ENCODE peak calls at places on chromosomes 3 and 15, in five cellular contexts. One of them, this sample, is unnamed.

GRCh38 chr3:157429703-157430102 is 6.9 kb upstream of the PTX3 start:
- DNase-seq in keratinocyte: no peak
- DNase-seq in cardiac fibroblast: peak; percentile 50
- DNase-seq in WERI-Rb-1: no peak
- DNase-seq in coronary artery: no peak
- DNase-seq in this sample: no peak

GRCh38 chr3:94036909-94037507 is 8.6 kb upstream of the STX19 start:
- DNase-seq in keratinocyte: no peak
- DNase-seq in cardiac fibroblast: peak; percentile 49
- DNase-seq in WERI-Rb-1: no peak
- DNase-seq in coronary artery: no peak
- DNase-seq in this sample: peak; percentile 66

GRCh38 chr3:64264491-64265109 is 39.3 kb upstream of the PRICKLE2 start:
- DNase-seq in keratinocyte: no peak
- DNase-seq in cardiac fibroblast: peak; percentile 31
- DNase-seq in WERI-Rb-1: no peak
- DNase-seq in coronary artery: no peak
- DNase-seq in this sample: no peak

GRCh38 chr3:51706788-51707731 is at the start of gene GRM2:
- DNase-seq in keratinocyte: no peak
- DNase-seq in cardiac fibroblast: peak; percentile 90
- DNase-seq in WERI-Rb-1: peak; percentile 92
- DNase-seq in coronary artery: peak; percentile 71
- DNase-seq in this sample: peak; percentile 66

GRCh38 chr3:55709411-55709997 is 222.4 kb upstream of the WNT5A start:
- DNase-seq in keratinocyte: no peak
- DNase-seq in cardiac fibroblast: no peak
- DNase-seq in WERI-Rb-1: no peak
- DNase-seq in coronary artery: no peak
- DNase-seq in this sample: no peak

GRCh38 chr15:36332301-36332700 is 247.1 kb upstream of the CDIN1 start:
- DNase-seq in keratinocyte: no peak
- DNase-seq in cardiac fibroblast: peak; percentile 16
- DNase-seq in WERI-Rb-1: no peak
- DNase-seq in coronary artery: no peak
- DNase-seq in this sample: peak; percentile 58

GRCh38 chr15:82303956-82304640 is 41.5 kb downstream of the SAXO2 start:
- DNase-seq in keratinocyte: no peak
- DNase-seq in cardiac fibroblast: no peak
- DNase-seq in WERI-Rb-1: no peak
- DNase-seq in coronary artery: no peak
- DNase-seq in this sample: no peak

GRCh38 chr3:194233150-194233549 is 97.2 kb downstream of the HES1 start:
- DNase-seq in keratinocyte: no peak
- DNase-seq in cardiac fibroblast: no peak
- DNase-seq in WERI-Rb-1: no peak
- DNase-seq in coronary artery: no peak
- DNase-seq in this sample: no peak

GRCh38 chr3:105867690-105868449 is 942 bp downstream of the CBLB start:
- DNase-seq in keratinocyte: no peak
- DNase-seq in cardiac fibroblast: peak; percentile 33
- DNase-seq in WERI-Rb-1: no peak
- DNase-seq in coronary artery: no peak
- DNase-seq in this sample: no peak

GRCh38 chr15:65772909-65773308 is 19.2 kb downstream of the DENND4A start:
- DNase-seq in keratinocyte: no peak
- DNase-seq in cardiac fibroblast: no peak
- DNase-seq in WERI-Rb-1: no peak
- DNase-seq in coronary artery: no peak
- DNase-seq in this sample: peak; percentile 52

GRCh38 chr15:65777053-65777452 is 15.0 kb downstream of the DENND4A start:
- DNase-seq in keratinocyte: no peak
- DNase-seq in cardiac fibroblast: no peak
- DNase-seq in WERI-Rb-1: no peak
- DNase-seq in coronary artery: no peak
- DNase-seq in this sample: no peak

GRCh38 chr15:65769482-65769881 is 22.6 kb downstream of the DENND4A start:
- DNase-seq in keratinocyte: no peak
- DNase-seq in cardiac fibroblast: no peak
- DNase-seq in WERI-Rb-1: no peak
- DNase-seq in coronary artery: no peak
- DNase-seq in this sample: no peak

GRCh38 chr15:65771870-65772269 is 20.2 kb downstream of the DENND4A start:
- DNase-seq in keratinocyte: no peak
- DNase-seq in cardiac fibroblast: no peak
- DNase-seq in WERI-Rb-1: no peak
- DNase-seq in coronary artery: no peak
- DNase-seq in this sample: no peak

GRCh38 chr15:65773386-65774111 is 18.5 kb downstream of the DENND4A start:
- DNase-seq in keratinocyte: no peak
- DNase-seq in cardiac fibroblast: no peak
- DNase-seq in WERI-Rb-1: no peak
- DNase-seq in coronary artery: no peak
- DNase-seq in this sample: no peak
- H3K4me3 ChIP-seq in keratinocyte: no peak overlapping the region
- H3K4me3 ChIP-seq in cardiac fibroblast: no peak overlapping the region
- H3K4me3 ChIP-seq in WERI-Rb-1: no peak overlapping the region
- H3K4me3 ChIP-seq in coronary artery: no peak overlapping the region
- H3K4me3 ChIP-seq in this sample: no peak overlapping the region

GRCh38 chr3:20245781-20246180 is 59.8 kb upstream of the SGO1 start:
- DNase-seq in keratinocyte: no peak
- DNase-seq in cardiac fibroblast: no peak
- DNase-seq in WERI-Rb-1: no peak
- DNase-seq in coronary artery: no peak
- DNase-seq in this sample: no peak
- H3K4me3 ChIP-seq in keratinocyte: no peak overlapping the region
- H3K4me3 ChIP-seq in cardiac fibroblast: no peak overlapping the region
- H3K4me3 ChIP-seq in WERI-Rb-1: no peak overlapping the region
- H3K4me3 ChIP-seq in coronary artery: no peak overlapping the region
- H3K4me3 ChIP-seq in this sample: no peak overlapping the region

DNA sequence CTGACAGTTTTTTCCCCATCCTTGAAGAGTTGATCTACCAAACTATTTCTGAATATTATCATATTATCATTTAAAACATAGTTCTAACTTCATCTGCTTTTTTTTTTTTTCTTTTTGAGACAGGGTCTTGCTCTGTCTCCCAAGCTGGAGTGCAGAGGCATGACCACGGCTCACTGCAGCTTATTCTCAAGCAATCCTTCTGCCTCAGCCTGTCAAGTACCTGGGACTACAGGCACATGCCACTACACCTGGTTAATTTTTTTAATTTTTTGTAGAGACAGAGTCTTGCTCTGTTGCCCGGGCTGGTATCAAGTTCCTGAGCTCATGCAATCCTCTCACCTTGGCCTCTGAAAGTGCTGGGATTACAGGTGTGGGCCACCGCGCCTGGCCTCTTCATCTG is 1.3 kb downstream of the EIF2AK4 start:
- DNase-seq in keratinocyte: no peak
- DNase-seq in cardiac fibroblast: no peak
- DNase-seq in WERI-Rb-1: no peak
- DNase-seq in coronary artery: no peak
- DNase-seq in this sample: no peak
- H3K4me3 ChIP-seq in keratinocyte: peak overlapping the region; percentile 95
- H3K4me3 ChIP-seq in cardiac fibroblast: no peak overlapping the region
- H3K4me3 ChIP-seq in WERI-Rb-1: no peak overlapping the region
- H3K4me3 ChIP-seq in coronary artery: peak overlapping the region; percentile 73
- H3K4me3 ChIP-seq in this sample: peak overlapping the region; percentile 80

GRCh38 chr15:101122266-101122665 is 129.6 kb downstream of the CHSY1 start:
- DNase-seq in keratinocyte: no peak
- DNase-seq in cardiac fibroblast: no peak
- DNase-seq in WERI-Rb-1: no peak
- DNase-seq in coronary artery: no peak
- DNase-seq in this sample: no peak
- H3K4me3 ChIP-seq in keratinocyte: no peak overlapping the region
- H3K4me3 ChIP-seq in cardiac fibroblast: no peak overlapping the region
- H3K4me3 ChIP-seq in WERI-Rb-1: no peak overlapping the region
- H3K4me3 ChIP-seq in coronary artery: peak overlapping the region; percentile 61
- H3K4me3 ChIP-seq in this sample: no peak overlapping the region